ENCODE peak calls at places on chromosomes 6 and 20, in four cellular contexts. M is WTC11, D is HepG2, A is K562. Z is an unnamed sample.

GRCh38 chr6:111950661-111951426 is 77.6 kb upstream of the FYN start:
- DNase-seq in M (no peak), D (no peak), A (no peak), Z (no peak)

GRCh38 chr20:53513168-53513488 is 80.5 kb downstream of the ZNF217 start:
- DNase-seq in M (no peak), A (no peak), D (no peak), Z (no peak)

GRCh38 chr6:166405416-166405815 is 22.7 kb upstream of the MPC1 start:
- DNase-seq in A (no peak), D (no peak), M (no peak), Z (no peak)

GRCh38 chr20:21113697-21114096 is 7.5 kb upstream of the LINC00237 start:
- DNase-seq in M (no peak), A (no peak), D (no peak), Z (no peak)

GRCh38 chr20:8744228-8744844 is 324.6 kb upstream of the PLCB4 start:
- DNase-seq in D (no peak), A (no peak), M (no peak), Z (no peak)

GRCh38 chr6:16239090-16239797 is 857 bp downstream of the GMPR start:
- DNase-seq in D (no peak), A (peak), M (peak), Z (no peak)

GRCh38 chr6:139533573-139534471 is 159.4 kb upstream of the CITED2 start:
- DNase-seq in A (peak), M (no peak), D (no peak), Z (no peak)

GRCh38 chr6:17730078-17730704 is 23.5 kb upstream of the NUP153 start:
- DNase-seq in A (no peak), M (no peak), D (no peak), Z (no peak)

GRCh38 chr20:37841991-37842390 is 60.9 kb upstream of the VSTM2L start:
- DNase-seq in M (no peak), A (no peak), D (no peak), Z (no peak)

GRCh38 chr20:22575087-22575721 is 9.2 kb downstream of the FOXA2 start:
- DNase-seq in D (peak), M (no peak), A (no peak), Z (no peak)

GRCh38 chr6:45548657-45549515 is 171.2 kb upstream of the SUPT3H start:
- DNase-seq in M (no peak), D (no peak), A (no peak), Z (no peak)

GRCh38 chr6:33977606-33978438 is 168.1 kb downstream of the GRM4 start:
- DNase-seq in D (no peak), A (no peak), M (no peak), Z (no peak)

GRCh38 chr20:43746344-43747137 is 19.7 kb upstream of the GTSF1L start:
- DNase-seq in A (no peak), D (no peak), M (no peak), Z (no peak)

GRCh38 chr6:46898011-46898410 is 23.7 kb downstream of the ADGRF5 start:
- DNase-seq in A (no peak), M (no peak), D (no peak), Z (no peak)

GRCh38 chr6:56009620-56010019 is 134.2 kb upstream of the BMP5 start:
- DNase-seq in A (no peak), M (no peak), D (no peak), Z (no peak)

GRCh38 chr20:33349493-33349892 is 51.8 kb downstream of the CDK5RAP1 start:
- DNase-seq in D (no peak), M (no peak), A (no peak), Z (no peak)

GRCh38 chr6:47983491-47983890 is 127.5 kb downstream of the PTCHD4 start:
- DNase-seq in D (no peak), M (no peak), A (no peak), Z (no peak)

GRCh38 chr20:48702388-48703041 is 125.3 kb downstream of the PREX1 start:
- DNase-seq in M (peak), A (no peak), D (no peak), Z (no peak)

GRCh38 chr20:54726687-54727086 is 251.3 kb downstream of the DOK5 start:
- DNase-seq in D (no peak), A (no peak), M (no peak), Z (no peak)

GRCh38 chr6:4135665-4136353 is 434 bp upstream of the ECI2 start:
- DNase-seq in A (peak), M (peak), D (peak), Z (peak)

GRCh38 chr20:23132930-23133559 is 46.9 kb upstream of the CD93 start:
- DNase-seq in D (no peak), M (no peak), A (peak), Z (no peak)

GRCh38 chr6:170091639-170092579 is 199.0 kb downstream of the DLL1 start:
- DNase-seq in A (no peak), D (no peak), M (peak), Z (no peak)

GRCh38 chr6:157603314-157603940 is 219.6 kb upstream of the SNX9 start:
- DNase-seq in M (no peak), A (no peak), D (no peak), Z (no peak)

GRCh38 chr6:34041385-34041784 is 104.5 kb downstream of the GRM4 start:
- DNase-seq in D (no peak), A (no peak), M (no peak), Z (no peak)

GRCh38 chr6:5135783-5136376 is 50.7 kb downstream of the PPP1R3G start:
- DNase-seq in A (peak), D (peak), M (peak), Z (no peak)
- TF ChIP-seq ELF4 in A (no peak), D (no peak), M (no peak), Z (no peak)

GRCh38 chr20:14775778-14776177 is 438.4 kb upstream of the FLRT3 start:
- DNase-seq in A (no peak), M (no peak), D (peak), Z (no peak)
- TF ChIP-seq SP1 in A (no peak), M (no peak), D (no peak), Z (no peak)

DNA sequence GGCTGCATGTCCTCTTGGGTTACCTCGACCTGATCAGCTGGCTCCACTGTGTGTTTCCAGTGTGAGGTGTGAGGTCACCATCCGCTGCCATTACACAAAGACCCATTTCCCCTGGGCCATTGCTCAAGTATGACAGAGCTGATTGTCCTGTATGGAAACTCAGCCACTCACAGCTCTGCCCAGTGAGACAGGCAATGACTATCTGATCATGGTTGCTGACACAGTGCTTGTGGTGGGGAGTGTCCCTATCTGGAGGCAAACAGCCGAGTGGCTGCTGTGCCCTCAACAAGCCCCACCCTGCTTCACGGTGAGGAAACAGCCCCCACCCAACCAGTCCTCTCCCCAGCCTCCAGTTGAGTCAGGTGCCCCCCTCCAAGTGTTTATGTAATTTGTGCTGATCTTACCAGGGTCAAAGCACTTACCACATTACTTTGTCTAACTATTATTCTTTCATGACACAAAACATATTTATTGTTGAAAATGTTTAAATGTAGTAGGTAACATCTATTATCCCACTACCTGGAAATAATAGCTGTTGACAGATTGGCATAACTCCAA is 11.7 kb upstream of the MAPK13 start:
- DNase-seq in A (peak), M (no peak), D (peak), Z (no peak)
- TF ChIP-seq ELF4 in A (no peak), M (no peak), D (no peak), Z (no peak)

GRCh38 chr6:43584892-43585570 is 9.0 kb downstream of the POLH start:
- DNase-seq in D (no peak), A (no peak), M (no peak), Z (no peak)
- TF ChIP-seq SP1 in D (no peak), A (no peak), M (no peak), Z (no peak)

DNA sequence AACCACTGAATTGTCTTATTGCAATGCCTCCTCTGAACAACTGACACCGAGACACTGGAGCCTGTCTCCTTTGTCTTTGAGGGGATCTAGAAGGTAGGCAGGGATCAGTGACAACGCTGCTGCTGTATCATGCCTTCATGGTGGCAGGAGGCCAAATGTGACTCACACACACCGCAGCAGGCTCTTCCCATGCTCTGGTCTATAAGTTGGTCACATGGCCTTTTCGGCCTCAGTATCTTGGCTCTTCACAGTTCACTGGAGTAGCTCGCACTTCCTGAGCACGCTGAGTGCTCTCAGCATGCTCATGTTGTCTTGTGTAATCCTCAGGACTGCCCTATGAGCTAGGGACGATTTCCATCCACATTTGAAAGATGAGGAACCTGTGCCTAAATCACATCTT is 167.4 kb upstream of the PCSK2 start:
- DNase-seq in D (no peak), A (no peak), M (no peak), Z (no peak)
- TF ChIP-seq ELF4 in D (no peak), A (no peak), M (no peak), Z (no peak)

GRCh38 chr20:63033635-63034510 is 27.1 kb upstream of the BHLHE23 start:
- DNase-seq in D (no peak), M (peak), A (no peak), Z (no peak)

GRCh38 chr20:63032026-63032800 is 25.4 kb upstream of the BHLHE23 start:
- DNase-seq in D (no peak), M (peak), A (no peak), Z (no peak)

GRCh38 chr20:63029358-63030121 is 22.8 kb upstream of the BHLHE23 start:
- DNase-seq in M (no peak), D (no peak), A (no peak), Z (no peak)

GRCh38 chr20:63032861-63033634 is 26.3 kb upstream of the BHLHE23 start:
- DNase-seq in A (no peak), M (peak), D (no peak), Z (no peak)

GRCh38 chr20:63031251-63032014 is 24.7 kb upstream of the BHLHE23 start:
- DNase-seq in D (no peak), A (no peak), M (no peak), Z (no peak)
- TF ChIP-seq SP1 in D (no peak), A (no peak), M (no peak), Z (no peak)

Z was measured in HEK293T.